ENCODE peak calls at places on chromosomes 7 and 10, in nine cellular contexts. M is endodermal cell, T is breast epithelium, H is psoas muscle, K is PC-3, E is cardiac muscle cell, P is DND-41, Z is ovary, N is Panc1. Y is an unnamed sample.

GRCh38 chr7:114048386-114049235 is 129.8 kb upstream of the PPP1R3A start:
- DNase-seq in M (no peak), T (no peak), H (no peak), K (peak), E (peak), P (peak), Z (no peak), N (peak), Y (no peak)

GRCh38 chr7:5643280-5643679 is 138.2 kb downstream of the RNF216 start:
- DNase-seq in M (peak), T (no peak), H (peak), K (peak), E (peak), P (no peak), Z (no peak), N (no peak), Y (no peak)

GRCh38 chr10:124281666-124282065 is 137.1 kb downstream of the OAT start:
- DNase-seq in M (no peak), T (no peak), H (peak), K (no peak), E (no peak), P (no peak), Z (no peak), N (no peak), Y (no peak)

GRCh38 chr7:22726849-22727792 is at the start of gene IL6:
- DNase-seq in M (peak), T (peak), H (peak), K (peak), E (peak), P (peak), Z (peak), N (no peak), Y (no peak)

GRCh38 chr10:49760789-49761188 is 1.3 kb downstream of the OGDHL start:
- DNase-seq in M (peak), T (no peak), H (no peak), K (no peak), E (no peak), P (no peak), Z (no peak), N (no peak), Y (no peak)

GRCh38 chr10:73920084-73920483 is 9.2 kb downstream of the PLAU start:
- DNase-seq in M (no peak), T (peak), H (peak), K (peak), E (peak), P (peak), Z (peak), N (no peak), Y (no peak)

GRCh38 chr7:114206688-114207087 is 207.9 kb upstream of the FOXP2 start:
- DNase-seq in M (no peak), T (no peak), H (no peak), K (no peak), E (no peak), P (no peak), Z (no peak), N (no peak), Y (no peak)

GRCh38 chr10:107740962-107741690 is 576.6 kb upstream of the SORCS1 start:
- DNase-seq in M (no peak), T (no peak), H (no peak), K (peak), E (peak), P (no peak), Z (no peak), N (no peak), Y (no peak)

GRCh38 chr10:101063548-101064414 is 2.0 kb downstream of the KAZALD1 start:
- DNase-seq in M (peak), T (no peak), H (no peak), K (no peak), E (no peak), P (no peak), Z (no peak), N (no peak), Y (peak)

GRCh38 chr7:143012409-143012808 is 14.5 kb downstream of the OR9A2 start:
- DNase-seq in M (no peak), T (no peak), H (no peak), K (no peak), E (no peak), P (no peak), Z (no peak), N (no peak), Y (no peak)

GRCh38 chr10:47063858-47064257 is 152.6 kb downstream of the PTPN20 start:
- DNase-seq in M (no peak), T (no peak), H (no peak), K (no peak), E (no peak), P (no peak), Z (no peak), N (no peak), Y (no peak)

GRCh38 chr10:47060993-47061500 is 149.8 kb downstream of the PTPN20 start:
- DNase-seq in M (peak), T (no peak), H (no peak), K (no peak), E (no peak), P (no peak), Z (no peak), N (no peak), Y (no peak)

GRCh38 chr10:47060356-47060755 is 149.1 kb downstream of the PTPN20 start:
- DNase-seq in M (peak), T (no peak), H (no peak), K (no peak), E (no peak), P (no peak), Z (no peak), N (no peak), Y (no peak)

GRCh38 chr10:47061776-47062175 is 150.5 kb downstream of the PTPN20 start:
- DNase-seq in M (peak), T (no peak), H (no peak), K (no peak), E (no peak), P (no peak), Z (no peak), N (no peak), Y (no peak)

GRCh38 chr10:47062801-47063200 is 151.6 kb downstream of the PTPN20 start:
- DNase-seq in M (peak), T (no peak), H (no peak), K (peak), E (peak), P (no peak), Z (no peak), N (no peak), Y (peak)
- TF ChIP-seq CTCF in M (peak), T (no peak), H (no peak), K (peak), E (peak), P (peak), Z (no peak), N (no peak), Y (peak)

DNA sequence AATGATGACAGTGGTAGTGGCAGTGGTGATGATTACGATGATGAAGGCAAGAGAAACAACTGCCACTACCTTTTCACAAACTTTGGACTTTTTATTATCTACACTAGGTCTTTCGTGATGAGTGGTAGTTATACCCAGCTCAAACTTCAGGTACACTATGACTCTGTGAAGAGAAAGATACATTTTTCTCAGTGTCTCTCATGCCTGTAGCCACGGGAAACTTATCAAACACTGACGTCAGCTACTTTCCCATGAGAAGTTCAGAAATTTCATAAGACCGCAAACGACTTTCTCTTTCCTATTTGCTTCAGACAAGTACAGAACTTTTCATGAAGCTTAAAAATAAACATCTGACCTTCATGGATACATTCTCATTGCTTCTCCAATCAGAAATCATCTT is 57.0 kb downstream of the CALD1 start:
- DNase-seq in M (no peak), T (no peak), H (no peak), K (no peak), E (peak), P (no peak), Z (no peak), N (no peak), Y (no peak)
- H3K27ac ChIP-seq in M (no peak), T (peak), H (peak), K (no peak), E (peak), P (no peak), Z (peak), N (no peak), Y (no peak)

DNA sequence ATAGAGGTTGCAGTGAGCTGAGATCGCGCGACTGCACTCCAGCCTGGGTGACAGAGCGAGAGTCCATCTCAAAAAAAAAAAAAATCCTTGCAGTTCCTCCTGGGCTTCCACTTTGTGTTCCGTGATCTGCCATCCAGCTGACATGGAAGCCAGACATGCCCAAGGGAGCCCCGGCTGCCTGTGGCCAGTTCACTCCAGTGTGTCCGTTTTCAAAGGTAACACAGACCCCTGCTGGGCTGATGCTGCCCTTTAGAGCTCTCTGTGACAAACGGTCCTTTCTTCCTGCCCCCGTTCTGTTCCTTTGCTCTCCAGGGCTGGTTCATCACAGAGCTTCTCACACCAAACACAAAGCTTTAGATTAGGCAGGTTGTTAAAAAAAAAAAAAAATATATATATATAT is 130.8 kb downstream of the CUL2 start:
- DNase-seq in M (no peak), T (no peak), H (no peak), K (no peak), E (no peak), P (no peak), Z (no peak), N (no peak), Y (peak)
- TF ChIP-seq CTCF in M (no peak), T (no peak), H (no peak), K (peak), E (no peak), P (no peak), Z (no peak), N (no peak), Y (no peak)

GRCh38 chr10:112201334-112201733 is 17.8 kb upstream of the GPAM start:
- DNase-seq in M (no peak), T (no peak), H (no peak), K (no peak), E (no peak), P (no peak), Z (no peak), N (no peak), Y (no peak)
- H3K27ac ChIP-seq in M (no peak), T (no peak), H (peak), K (no peak), E (no peak), P (no peak), Z (no peak), N (no peak), Y (no peak)

DNA sequence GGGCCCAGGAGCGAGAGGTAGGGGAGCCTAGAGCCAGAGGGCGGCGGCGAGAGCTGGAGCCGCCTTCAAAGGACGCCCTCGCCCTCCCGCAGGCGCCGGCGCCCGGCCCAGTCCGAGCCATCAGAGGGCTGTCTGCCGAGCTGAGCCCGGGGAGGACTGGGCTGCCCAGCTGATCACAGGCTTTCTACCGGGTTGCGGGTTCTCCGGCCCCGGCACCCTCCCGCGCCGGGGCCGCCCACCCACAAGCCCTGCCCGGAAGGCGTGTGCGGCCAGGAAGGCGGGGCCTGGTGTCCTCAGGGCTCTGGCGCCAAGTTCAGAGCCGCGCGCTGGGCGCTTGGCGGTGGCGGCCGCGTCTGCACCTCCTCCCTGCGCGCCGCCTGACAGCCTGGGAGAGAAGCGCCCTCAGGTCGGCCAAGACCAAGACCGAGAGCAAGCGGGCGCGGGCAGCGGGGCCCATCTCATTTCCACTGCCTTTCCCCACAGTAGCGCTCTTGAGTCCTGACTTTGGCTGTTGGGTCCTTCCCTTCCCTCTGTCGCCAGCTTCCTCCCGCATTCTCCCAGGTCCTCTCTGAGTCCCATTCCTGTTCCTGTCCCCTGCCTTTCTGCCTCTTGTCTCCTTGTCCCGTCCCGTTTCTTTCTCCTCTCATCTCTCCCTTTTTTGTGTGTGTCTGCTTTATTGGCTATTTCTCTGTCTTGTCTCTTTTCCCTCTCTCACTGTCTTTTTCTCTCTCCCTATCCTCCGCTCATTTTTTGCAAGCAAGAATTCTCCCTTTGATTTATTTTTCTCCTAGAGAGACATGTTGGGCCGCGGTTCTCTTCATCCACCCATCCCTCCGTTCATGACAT is 60.6 kb upstream of the MSMB start:
- DNase-seq in M (peak), T (no peak), H (peak), K (peak), E (peak), P (peak), Z (peak), N (no peak), Y (peak)
- TF ChIP-seq CTCF in M (peak), T (no peak), H (peak), K (no peak), E (no peak), P (no peak), Z (no peak), N (no peak), Y (no peak)

DNA sequence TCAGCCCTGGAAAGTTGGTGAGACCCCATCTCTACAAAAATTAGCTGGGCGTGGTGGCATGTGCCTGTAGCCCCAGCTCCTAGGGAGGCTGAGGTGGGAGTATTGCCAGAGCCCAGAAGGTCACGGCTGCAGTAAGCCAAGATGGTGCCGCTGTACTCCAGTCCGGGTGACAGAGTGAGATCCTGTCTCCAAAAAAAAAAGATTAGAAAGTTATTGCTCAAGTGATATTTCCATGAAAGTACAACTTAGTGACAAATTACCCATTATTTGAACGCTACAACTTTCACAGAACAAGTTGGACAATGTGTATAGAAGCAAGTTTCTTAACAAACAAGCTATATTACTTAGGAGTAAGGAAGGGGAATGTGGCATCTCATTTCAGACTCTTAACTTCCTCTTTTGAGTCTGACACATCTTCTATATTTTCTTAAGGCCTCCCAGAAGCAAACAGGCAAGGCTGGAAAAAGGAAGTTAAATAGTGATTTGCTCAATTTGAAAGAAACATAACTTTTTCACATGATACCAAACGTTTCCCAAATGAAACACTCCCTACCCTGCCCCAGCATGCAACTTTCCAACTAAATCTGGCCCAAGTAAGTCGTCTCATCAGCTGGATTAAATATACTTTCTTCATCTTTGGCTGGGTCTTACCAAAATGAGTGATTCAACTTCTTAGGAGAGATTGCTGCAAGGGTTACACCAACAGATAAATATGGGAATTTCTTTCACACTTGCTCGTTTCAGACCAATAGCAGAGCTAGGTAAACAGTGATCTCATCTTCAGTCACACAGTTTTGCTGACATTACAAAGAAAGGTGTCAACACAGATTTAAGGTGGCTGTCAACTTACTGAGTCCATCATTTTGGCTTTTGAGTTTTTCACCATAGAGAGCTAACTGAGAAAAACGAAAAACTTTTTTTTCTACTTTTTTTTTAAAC is 66.3 kb upstream of the KLF6 start:
- DNase-seq in M (no peak), T (peak), H (no peak), K (peak), E (peak), P (no peak), Z (no peak), N (peak), Y (no peak)
- H3K27ac ChIP-seq in M (no peak), T (peak), H (peak), K (peak), E (no peak), P (peak), Z (no peak), N (peak), Y (no peak)

DNA sequence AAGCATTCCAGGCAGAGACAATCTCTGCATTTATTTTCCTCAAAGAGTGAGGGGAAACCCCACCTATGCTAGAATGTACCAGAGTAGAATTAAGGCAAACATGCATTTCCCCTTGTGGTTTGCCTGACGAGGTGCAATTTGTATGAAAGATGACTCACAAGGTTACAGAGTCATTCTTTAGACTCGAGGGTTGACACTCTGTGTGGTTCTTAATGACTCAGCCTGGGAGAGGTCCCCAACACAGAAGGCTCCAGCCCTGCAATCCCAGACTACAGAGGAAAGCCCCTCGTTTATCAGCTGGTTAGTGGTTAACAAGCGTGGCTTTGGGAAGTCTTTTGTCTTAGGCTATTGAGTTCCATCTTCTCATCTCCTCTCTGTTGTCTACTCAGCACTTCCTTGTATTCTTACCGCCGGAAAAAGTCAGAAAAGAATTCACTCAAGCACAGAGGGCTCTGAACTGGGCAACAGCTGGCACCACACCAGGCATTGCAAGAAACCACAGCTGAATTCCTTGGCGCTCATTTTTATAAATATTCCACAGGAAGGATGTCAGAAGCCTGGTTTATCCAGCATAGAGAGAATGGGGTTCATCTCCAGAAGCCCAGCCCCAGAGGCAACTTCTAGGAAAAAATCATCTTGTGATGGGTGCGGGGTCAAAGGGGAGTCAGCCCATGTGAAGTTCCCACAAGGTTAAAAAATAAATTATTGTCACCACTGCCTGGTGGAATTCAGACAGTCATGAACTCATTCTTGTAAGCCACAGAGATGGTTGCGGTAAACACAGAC is 24.4 kb upstream of the SVIL start:
- DNase-seq in M (no peak), T (peak), H (peak), K (peak), E (peak), P (peak), Z (peak), N (peak), Y (no peak)
- TF ChIP-seq CTCF in M (peak), T (peak), H (peak), K (no peak), E (peak), P (peak), Z (peak), N (peak), Y (no peak)

DNA sequence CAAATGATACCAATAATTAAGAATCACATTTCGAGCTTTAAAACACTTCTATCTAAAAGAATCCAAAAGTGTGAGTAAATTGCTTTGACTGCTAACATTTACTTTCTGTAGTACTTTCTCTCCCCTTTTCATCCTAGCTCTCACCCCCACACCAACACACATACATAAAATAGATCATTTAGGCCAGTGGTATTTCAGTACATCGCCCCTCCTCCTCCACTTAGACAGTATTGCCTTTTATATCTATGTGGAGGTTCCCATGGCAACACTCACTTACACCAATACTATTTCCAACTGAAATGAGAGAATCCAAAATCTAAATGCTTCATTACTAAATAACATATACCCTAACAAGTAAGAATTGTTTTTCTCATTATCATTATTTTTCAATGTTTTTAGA is 58.9 kb downstream of the HIBADH start:
- DNase-seq in M (no peak), T (no peak), H (no peak), K (no peak), E (no peak), P (no peak), Z (no peak), N (no peak), Y (no peak)
- H3K27ac ChIP-seq in M (peak), T (no peak), H (no peak), K (no peak), E (no peak), P (no peak), Z (no peak), N (no peak), Y (no peak)

Y was measured in WERI-Rb-1.